ENCODE peak calls at places on chromosomes 1 and 21, in seven cellular contexts. A is CD8-positive, alpha-beta T cell; Y is left lung; S is substantia nigra; G is upper lobe of right lung; R is right lobe of liver; N is mesendoderm. M is an unnamed sample.

GRCh38 chr1:43367904-43368645 is at the start of gene ELOVL1:
- DNase-seq in A (peak), Y (peak), S (peak), G (peak), R (peak), N (peak), M (peak)

GRCh38 chr1:234893359-234893724 is 235.3 kb downstream of the TOMM20 start:
- DNase-seq in A (no peak), Y (no peak), S (no peak), G (no peak), R (no peak), N (no peak), M (no peak)

GRCh38 chr1:34292472-34292871 is 115.8 kb downstream of the C1orf94 start:
- DNase-seq in A (no peak), Y (no peak), S (no peak), G (no peak), R (no peak), N (peak), M (no peak)

GRCh38 chr1:40132383-40133121 is 28.6 kb upstream of the RLF start:
- DNase-seq in A (no peak), Y (no peak), S (no peak), G (no peak), R (no peak), N (no peak), M (no peak)

GRCh38 chr1:74857676-74858075 is 124.7 kb downstream of the TYW3 start:
- DNase-seq in A (no peak), Y (no peak), S (no peak), G (no peak), R (no peak), N (no peak), M (no peak)

GRCh38 chr1:157691285-157691920 is 9.2 kb downstream of the FCRL3 start:
- DNase-seq in A (no peak), Y (no peak), S (no peak), G (no peak), R (no peak), N (peak), M (no peak)

GRCh38 chr1:201964266-201964665 is 9.0 kb downstream of the TIMM17A start:
- DNase-seq in A (no peak), Y (no peak), S (no peak), G (no peak), R (no peak), N (no peak), M (no peak)

GRCh38 chr1:231855395-231855794 is 228.8 kb downstream of the DISC1 start:
- DNase-seq in A (no peak), Y (no peak), S (no peak), G (no peak), R (no peak), N (no peak), M (no peak)

GRCh38 chr1:109910963-109911798 is 532 bp downstream of the CSF1 start:
- DNase-seq in A (peak), Y (peak), S (no peak), G (no peak), R (no peak), N (peak), M (peak)

GRCh38 chr1:9889411-9889810 is 20.7 kb downstream of the CTNNBIP1 start:
- DNase-seq in A (no peak), Y (no peak), S (no peak), G (no peak), R (no peak), N (no peak), M (no peak)
- H3K27ac ChIP-seq in A (no peak), Y (peak), S (no peak), G (peak), R (no peak), N (no peak), M (no peak)

GRCh38 chr1:147168626-147169058 is 3.6 kb downstream of the PRKAB2 start:
- DNase-seq in A (no peak), Y (no peak), S (no peak), G (no peak), R (peak), N (peak), M (no peak)

GRCh38 chr1:147171399-147172167 is 687 bp downstream of the PRKAB2 start:
- DNase-seq in A (no peak), Y (no peak), S (no peak), G (no peak), R (peak), N (no peak), M (no peak)

GRCh38 chr1:147169840-147170674 is 2.2 kb downstream of the PRKAB2 start:
- DNase-seq in A (no peak), Y (no peak), S (no peak), G (no peak), R (no peak), N (no peak), M (no peak)

GRCh38 chr1:147167361-147167760 is 4.9 kb downstream of the PRKAB2 start:
- DNase-seq in A (no peak), Y (no peak), S (no peak), G (no peak), R (no peak), N (no peak), M (no peak)

DNA sequence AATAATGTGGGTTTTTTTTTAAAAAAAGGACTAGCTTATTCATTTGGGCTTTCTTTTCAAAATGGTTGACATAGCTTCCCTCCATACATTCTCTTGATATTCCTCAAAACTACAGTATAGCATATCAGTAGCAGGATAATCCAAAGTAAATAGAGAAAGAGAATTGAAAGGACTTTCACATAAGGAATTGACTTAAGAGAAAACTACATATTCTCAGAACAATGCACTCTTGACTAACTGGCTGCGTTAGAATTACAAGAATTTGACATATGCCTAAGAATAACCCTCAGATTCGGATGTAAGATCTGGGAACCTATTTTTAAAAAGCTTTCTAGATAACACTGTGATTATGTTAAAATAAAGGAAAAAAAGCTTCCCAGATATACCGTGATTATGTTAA is 3.1 kb downstream of the PRKAB2 start:
- DNase-seq in A (no peak), Y (no peak), S (no peak), G (no peak), R (no peak), N (peak), M (no peak)
- H3K27ac ChIP-seq in A (no peak), Y (no peak), S (no peak), G (no peak), R (peak), N (no peak), M (no peak)

DNA sequence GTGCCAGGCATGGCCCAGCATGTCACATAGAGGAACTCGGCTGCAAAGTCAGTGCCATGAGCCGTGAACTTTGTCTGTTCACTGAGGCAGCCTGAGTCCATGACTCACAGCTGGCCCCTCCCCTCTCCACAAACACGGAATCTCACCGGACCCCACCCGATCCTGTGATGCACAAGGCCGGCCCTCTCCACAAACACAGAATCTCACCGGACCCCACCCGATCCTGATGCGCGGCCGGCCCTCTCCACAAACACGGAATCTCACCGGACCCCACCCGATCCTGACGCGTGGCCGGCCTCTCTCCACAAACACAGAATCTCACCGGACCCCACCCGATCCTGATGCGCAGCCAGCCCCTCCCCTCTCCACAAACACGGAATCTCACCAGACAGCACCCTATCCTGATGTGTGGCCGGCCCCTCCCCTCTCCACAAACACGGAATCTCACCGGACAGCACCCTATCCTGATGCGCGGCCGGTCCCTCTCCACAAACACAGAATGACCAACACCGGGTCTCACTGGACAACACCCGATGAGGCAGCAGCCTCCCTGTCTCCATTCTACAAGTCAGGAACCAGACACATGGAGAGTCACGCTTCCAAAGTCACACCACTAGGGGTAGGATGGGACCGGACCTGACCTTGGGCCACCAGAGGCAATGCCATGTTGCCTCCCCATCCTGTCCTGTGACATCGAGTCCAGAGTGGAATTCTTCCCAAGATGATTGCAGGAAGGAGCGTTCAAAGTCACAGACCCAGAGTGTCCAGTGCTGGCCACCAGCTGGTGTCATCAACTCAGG is 39.6 kb upstream of the GPR153 start:
- DNase-seq in A (no peak), Y (no peak), S (no peak), G (no peak), R (no peak), N (no peak), M (no peak)
- H3K27ac ChIP-seq in A (no peak), Y (no peak), S (no peak), G (no peak), R (no peak), N (no peak), M (no peak)

GRCh38 chr21:29133796-29134195 is 3.4 kb downstream of the MAP3K7CL start:
- DNase-seq in A (no peak), Y (no peak), S (no peak), G (no peak), R (no peak), N (peak), M (no peak)
- H3K27ac ChIP-seq in A (no peak), Y (no peak), S (no peak), G (no peak), R (no peak), N (no peak), M (no peak)

M was measured in CD4-positive, alpha-beta T cell.